ENCODE peak calls at places on chromosomes 12 and 14, in seven cellular contexts. One of them, this sample, is unnamed.

GRCh38 chr12:92827836-92828431 is 101.2 kb downstream of the EEA1 start:
- DNase-seq in uterus: no peak
- DNase-seq in CD8-positive, alpha-beta T cell: peak
- DNase-seq in aorta: no peak
- DNase-seq in H9: no peak
- DNase-seq in cardiac muscle cell: peak
- DNase-seq in SK-N-SH: peak
- DNase-seq in this sample: no peak

GRCh38 chr12:12803186-12803585 is 10.0 kb upstream of the DDX47 start:
- DNase-seq in uterus: peak
- DNase-seq in cardiac muscle cell: no peak
- DNase-seq in CD8-positive, alpha-beta T cell: peak
- DNase-seq in H9: no peak
- DNase-seq in aorta: peak
- DNase-seq in SK-N-SH: peak
- DNase-seq in this sample: no peak

GRCh38 chr14:52563120-52563519 is 10.5 kb downstream of the GPR137C start:
- DNase-seq in SK-N-SH: peak
- DNase-seq in aorta: no peak
- DNase-seq in CD8-positive, alpha-beta T cell: no peak
- DNase-seq in cardiac muscle cell: no peak
- DNase-seq in H9: no peak
- DNase-seq in uterus: no peak
- DNase-seq in this sample: no peak

GRCh38 chr14:104140213-104140462 is 1.8 kb downstream of the KIF26A start:
- DNase-seq in CD8-positive, alpha-beta T cell: no peak
- DNase-seq in cardiac muscle cell: no peak
- DNase-seq in SK-N-SH: peak
- DNase-seq in aorta: peak
- DNase-seq in H9: no peak
- DNase-seq in uterus: no peak
- DNase-seq in this sample: no peak

GRCh38 chr12:103431387-103431786 is 64.4 kb downstream of the C12orf42 start:
- DNase-seq in cardiac muscle cell: no peak
- DNase-seq in CD8-positive, alpha-beta T cell: no peak
- DNase-seq in uterus: no peak
- DNase-seq in aorta: no peak
- DNase-seq in SK-N-SH: no peak
- DNase-seq in H9: no peak
- DNase-seq in this sample: no peak

GRCh38 chr12:43861847-43862150 is 25.9 kb downstream of the TMEM117 start:
- DNase-seq in CD8-positive, alpha-beta T cell: no peak
- DNase-seq in SK-N-SH: no peak
- DNase-seq in aorta: no peak
- DNase-seq in uterus: no peak
- DNase-seq in cardiac muscle cell: no peak
- DNase-seq in H9: no peak
- DNase-seq in this sample: no peak

GRCh38 chr12:91579516-91580263 is 397.1 kb upstream of the DCN start:
- DNase-seq in SK-N-SH: no peak
- DNase-seq in aorta: no peak
- DNase-seq in uterus: no peak
- DNase-seq in cardiac muscle cell: no peak
- DNase-seq in H9: no peak
- DNase-seq in CD8-positive, alpha-beta T cell: no peak
- DNase-seq in this sample: no peak

GRCh38 chr12:82207556-82207955 is 150.6 kb downstream of the CCDC59 start:
- DNase-seq in uterus: no peak
- DNase-seq in SK-N-SH: no peak
- DNase-seq in aorta: no peak
- DNase-seq in H9: no peak
- DNase-seq in cardiac muscle cell: no peak
- DNase-seq in CD8-positive, alpha-beta T cell: no peak
- DNase-seq in this sample: no peak

GRCh38 chr12:104473374-104473983 is 16.7 kb downstream of the CHST11 start:
- DNase-seq in CD8-positive, alpha-beta T cell: peak
- DNase-seq in SK-N-SH: no peak
- DNase-seq in uterus: no peak
- DNase-seq in cardiac muscle cell: no peak
- DNase-seq in H9: no peak
- DNase-seq in aorta: no peak
- DNase-seq in this sample: no peak

GRCh38 chr12:58387199-58387598 is 445.8 kb downstream of the ATP23 start:
- DNase-seq in aorta: no peak
- DNase-seq in H9: no peak
- DNase-seq in SK-N-SH: no peak
- DNase-seq in CD8-positive, alpha-beta T cell: no peak
- DNase-seq in uterus: no peak
- DNase-seq in cardiac muscle cell: no peak
- DNase-seq in this sample: no peak

GRCh38 chr12:122048156-122048555 is 26.5 kb downstream of the BCL7A start:
- DNase-seq in aorta: no peak
- DNase-seq in cardiac muscle cell: no peak
- DNase-seq in uterus: no peak
- DNase-seq in CD8-positive, alpha-beta T cell: no peak
- DNase-seq in H9: no peak
- DNase-seq in SK-N-SH: no peak
- DNase-seq in this sample: no peak

GRCh38 chr12:79555006-79555925 is 135.5 kb downstream of the PAWR start:
- DNase-seq in SK-N-SH: peak
- DNase-seq in uterus: no peak
- DNase-seq in CD8-positive, alpha-beta T cell: no peak
- DNase-seq in H9: no peak
- DNase-seq in aorta: no peak
- DNase-seq in cardiac muscle cell: peak
- DNase-seq in this sample: no peak

GRCh38 chr12:79559591-79559990 is 131.2 kb downstream of the PAWR start:
- DNase-seq in CD8-positive, alpha-beta T cell: no peak
- DNase-seq in SK-N-SH: no peak
- DNase-seq in cardiac muscle cell: no peak
- DNase-seq in H9: no peak
- DNase-seq in aorta: no peak
- DNase-seq in uterus: no peak
- DNase-seq in this sample: no peak

GRCh38 chr12:79558924-79559469 is 131.8 kb downstream of the PAWR start:
- DNase-seq in SK-N-SH: no peak
- DNase-seq in uterus: no peak
- DNase-seq in CD8-positive, alpha-beta T cell: no peak
- DNase-seq in H9: no peak
- DNase-seq in cardiac muscle cell: no peak
- DNase-seq in aorta: no peak
- DNase-seq in this sample: no peak

GRCh38 chr12:79560165-79560889 is 130.4 kb downstream of the PAWR start:
- DNase-seq in H9: no peak
- DNase-seq in aorta: no peak
- DNase-seq in uterus: no peak
- DNase-seq in SK-N-SH: no peak
- DNase-seq in cardiac muscle cell: no peak
- DNase-seq in CD8-positive, alpha-beta T cell: no peak
- DNase-seq in this sample: no peak

DNA sequence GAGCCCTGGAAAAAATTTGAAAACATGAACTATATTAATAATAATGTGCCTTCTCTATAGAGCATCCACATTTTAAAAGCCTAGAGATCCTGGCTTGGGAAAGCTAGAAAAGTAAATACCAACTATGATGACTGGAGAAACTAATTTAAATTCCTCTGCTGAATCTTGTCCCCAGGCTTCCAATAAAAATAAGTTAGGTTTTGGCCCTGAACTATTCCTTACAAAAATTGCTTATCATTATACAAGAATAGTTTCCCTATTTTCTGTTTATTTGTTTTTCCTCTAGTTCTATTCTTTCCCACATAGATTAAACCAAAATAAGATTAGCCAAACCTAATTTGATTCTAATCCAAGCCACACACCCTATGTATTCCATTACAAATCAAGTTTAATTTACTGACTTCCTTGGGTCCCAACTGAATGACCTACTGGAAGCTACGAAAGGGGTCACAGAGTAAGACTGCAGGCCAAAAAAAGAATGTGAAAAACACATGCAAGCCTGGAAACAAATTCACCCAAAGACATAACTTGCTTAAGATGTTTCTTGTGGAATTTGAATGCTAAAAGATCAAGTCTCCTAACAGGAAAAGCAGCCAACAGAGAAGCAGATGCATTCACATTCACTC is 133.0 kb downstream of the PAWR start:
- DNase-seq in CD8-positive, alpha-beta T cell: no peak
- DNase-seq in aorta: no peak
- DNase-seq in H9: no peak
- DNase-seq in cardiac muscle cell: no peak
- DNase-seq in uterus: no peak
- DNase-seq in SK-N-SH: no peak
- DNase-seq in this sample: no peak
- H3K27ac ChIP-seq in CD8-positive, alpha-beta T cell: no peak
- H3K27ac ChIP-seq in aorta: no peak
- H3K27ac ChIP-seq in H9: no peak
- H3K27ac ChIP-seq in cardiac muscle cell: no peak
- H3K27ac ChIP-seq in uterus: peak
- H3K27ac ChIP-seq in SK-N-SH: no peak
- H3K27ac ChIP-seq in this sample: no peak

GRCh38 chr14:105390849-105391500 is 7.4 kb upstream of the TEX22 start:
- DNase-seq in uterus: no peak
- DNase-seq in cardiac muscle cell: no peak
- DNase-seq in H9: no peak
- DNase-seq in SK-N-SH: no peak
- DNase-seq in aorta: peak
- DNase-seq in CD8-positive, alpha-beta T cell: no peak
- DNase-seq in this sample: no peak

GRCh38 chr14:105388976-105389375 is 9.4 kb upstream of the TEX22 start:
- DNase-seq in uterus: no peak
- DNase-seq in cardiac muscle cell: no peak
- DNase-seq in aorta: peak
- DNase-seq in SK-N-SH: no peak
- DNase-seq in H9: no peak
- DNase-seq in CD8-positive, alpha-beta T cell: no peak
- DNase-seq in this sample: no peak

GRCh38 chr14:105388110-105388951 is 10.0 kb upstream of the TEX22 start:
- DNase-seq in uterus: no peak
- DNase-seq in cardiac muscle cell: no peak
- DNase-seq in CD8-positive, alpha-beta T cell: no peak
- DNase-seq in aorta: peak
- DNase-seq in H9: no peak
- DNase-seq in SK-N-SH: no peak
- DNase-seq in this sample: peak

GRCh38 chr14:105389976-105390848 is 8.1 kb upstream of the TEX22 start:
- DNase-seq in H9: no peak
- DNase-seq in uterus: no peak
- DNase-seq in aorta: peak
- DNase-seq in CD8-positive, alpha-beta T cell: no peak
- DNase-seq in cardiac muscle cell: no peak
- DNase-seq in SK-N-SH: no peak
- DNase-seq in this sample: peak

GRCh38 chr14:105389534-105389933 is 8.8 kb upstream of the TEX22 start:
- DNase-seq in aorta: peak
- DNase-seq in CD8-positive, alpha-beta T cell: no peak
- DNase-seq in uterus: no peak
- DNase-seq in cardiac muscle cell: no peak
- DNase-seq in SK-N-SH: no peak
- DNase-seq in H9: no peak
- DNase-seq in this sample: no peak
- H3K27ac ChIP-seq in aorta: no peak
- H3K27ac ChIP-seq in CD8-positive, alpha-beta T cell: no peak
- H3K27ac ChIP-seq in uterus: no peak
- H3K27ac ChIP-seq in cardiac muscle cell: no peak
- H3K27ac ChIP-seq in SK-N-SH: no peak
- H3K27ac ChIP-seq in H9: no peak
- H3K27ac ChIP-seq in this sample: peak

GRCh38 chr12:54016478-54016964 is 7.7 kb downstream of the HOXC8 start:
- DNase-seq in aorta: peak
- DNase-seq in CD8-positive, alpha-beta T cell: no peak
- DNase-seq in uterus: peak
- DNase-seq in SK-N-SH: no peak
- DNase-seq in cardiac muscle cell: no peak
- DNase-seq in H9: no peak
- DNase-seq in this sample: no peak
- H3K27ac ChIP-seq in aorta: no peak
- H3K27ac ChIP-seq in CD8-positive, alpha-beta T cell: no peak
- H3K27ac ChIP-seq in uterus: peak
- H3K27ac ChIP-seq in SK-N-SH: peak
- H3K27ac ChIP-seq in cardiac muscle cell: no peak
- H3K27ac ChIP-seq in H9: no peak
- H3K27ac ChIP-seq in this sample: no peak

GRCh38 chr12:52083638-52083996 is 4.1 kb downstream of the SMIM41 start:
- DNase-seq in SK-N-SH: no peak
- DNase-seq in H9: no peak
- DNase-seq in aorta: no peak
- DNase-seq in cardiac muscle cell: no peak
- DNase-seq in CD8-positive, alpha-beta T cell: no peak
- DNase-seq in uterus: no peak
- DNase-seq in this sample: no peak

GRCh38 chr12:52082026-52082667 is 2.6 kb downstream of the SMIM41 start:
- DNase-seq in uterus: peak
- DNase-seq in aorta: no peak
- DNase-seq in SK-N-SH: no peak
- DNase-seq in cardiac muscle cell: peak
- DNase-seq in H9: peak
- DNase-seq in CD8-positive, alpha-beta T cell: no peak
- DNase-seq in this sample: no peak

GRCh38 chr12:52084491-52085231 is 5.2 kb downstream of the SMIM41 start:
- DNase-seq in SK-N-SH: no peak
- DNase-seq in aorta: no peak
- DNase-seq in CD8-positive, alpha-beta T cell: no peak
- DNase-seq in cardiac muscle cell: no peak
- DNase-seq in H9: no peak
- DNase-seq in uterus: no peak
- DNase-seq in this sample: no peak

GRCh38 chr12:52082668-52082987 is 3.1 kb downstream of the SMIM41 start:
- DNase-seq in CD8-positive, alpha-beta T cell: no peak
- DNase-seq in cardiac muscle cell: no peak
- DNase-seq in H9: no peak
- DNase-seq in uterus: no peak
- DNase-seq in aorta: no peak
- DNase-seq in SK-N-SH: no peak
- DNase-seq in this sample: no peak

GRCh38 chr12:52082988-52083637 is 3.6 kb downstream of the SMIM41 start:
- DNase-seq in CD8-positive, alpha-beta T cell: peak
- DNase-seq in aorta: no peak
- DNase-seq in uterus: no peak
- DNase-seq in cardiac muscle cell: peak
- DNase-seq in H9: peak
- DNase-seq in SK-N-SH: peak
- DNase-seq in this sample: peak
- H3K27ac ChIP-seq in CD8-positive, alpha-beta T cell: no peak
- H3K27ac ChIP-seq in aorta: no peak
- H3K27ac ChIP-seq in uterus: peak
- H3K27ac ChIP-seq in cardiac muscle cell: peak
- H3K27ac ChIP-seq in H9: no peak
- H3K27ac ChIP-seq in SK-N-SH: peak
- H3K27ac ChIP-seq in this sample: no peak

GRCh38 chr14:69014829-69015259 is 35.7 kb upstream of the ACTN1 start:
- DNase-seq in cardiac muscle cell: no peak
- DNase-seq in H9: no peak
- DNase-seq in uterus: no peak
- DNase-seq in CD8-positive, alpha-beta T cell: no peak
- DNase-seq in aorta: no peak
- DNase-seq in SK-N-SH: no peak
- DNase-seq in this sample: no peak
- H3K27ac ChIP-seq in cardiac muscle cell: peak
- H3K27ac ChIP-seq in H9: no peak
- H3K27ac ChIP-seq in uterus: no peak
- H3K27ac ChIP-seq in CD8-positive, alpha-beta T cell: no peak
- H3K27ac ChIP-seq in aorta: no peak
- H3K27ac ChIP-seq in SK-N-SH: no peak
- H3K27ac ChIP-seq in this sample: no peak